ENCODE peak calls at places on chromosomes 16 and 17, in six cellular contexts. G, T, B, J, C and H are unnamed samples.

GRCh38 chr17:78359936-78360370 is at the start of gene SOCS3:
- DNase-seq in C (no peak), G (peak), T (peak), J (peak), B (peak), H (peak)

GRCh38 chr16:76931186-76931585 is 259.8 kb upstream of the MON1B start:
- DNase-seq in T (no peak), J (no peak), B (no peak), C (no peak), G (no peak), H (no peak)

GRCh38 chr17:81084691-81085419 is 49.9 kb downstream of the BAIAP2 start:
- DNase-seq in B (no peak), T (no peak), C (no peak), G (no peak), J (no peak), H (no peak)

GRCh38 chr16:65621640-65622039 is 499.8 kb upstream of the CDH11 start:
- DNase-seq in C (no peak), J (no peak), T (no peak), G (no peak), B (no peak), H (no peak)

GRCh38 chr17:45640141-45640850 is 143.8 kb upstream of the CRHR1 start:
- DNase-seq in T (peak), G (peak), B (peak), J (peak), C (peak), H (peak)

GRCh38 chr17:62824290-62825135 is 16.4 kb upstream of the MARCHF10 start:
- DNase-seq in T (no peak), G (no peak), B (no peak), C (no peak), J (peak), H (peak)

GRCh38 chr16:58366247-58367031 is 25.8 kb upstream of the GINS3 start:
- DNase-seq in J (peak), T (no peak), C (no peak), B (no peak), G (peak), H (no peak)

GRCh38 chr16:2042666-2043295 is 4.9 kb downstream of the NTHL1 start:
- DNase-seq in B (no peak), J (no peak), G (peak), C (no peak), T (no peak), H (no peak)

GRCh38 chr16:64468515-64469090 is 653.3 kb downstream of the CDH11 start:
- DNase-seq in G (no peak), B (no peak), J (no peak), T (peak), C (no peak), H (no peak)

GRCh38 chr16:4519274-4520058 is 19.1 kb downstream of the CDIP1 start:
- DNase-seq in T (no peak), J (no peak), B (no peak), G (no peak), C (no peak), H (no peak)

GRCh38 chr17:60156746-60157145 is 7.0 kb downstream of the CA4 start:
- DNase-seq in B (no peak), T (peak), G (no peak), J (no peak), C (no peak), H (no peak)

GRCh38 chr16:4613636-4614570 is 785 bp downstream of the UBALD1 start:
- DNase-seq in J (peak), G (no peak), B (peak), C (no peak), T (peak), H (no peak)

GRCh38 chr17:20991276-20992037 is 51.4 kb downstream of the USP22 start:
- DNase-seq in C (no peak), G (no peak), J (no peak), B (no peak), T (no peak), H (no peak)

GRCh38 chr16:57013268-57013667 is 23.9 kb downstream of the NLRC5 start:
- DNase-seq in T (no peak), G (no peak), C (no peak), J (no peak), B (no peak), H (no peak)

GRCh38 chr16:45454-45853 is 8.0 kb downstream of the POLR3K start:
- DNase-seq in T (no peak), B (no peak), G (no peak), C (no peak), J (peak), H (no peak)

GRCh38 chr16:12177643-12178042 is 201.1 kb downstream of the SNX29 start:
- DNase-seq in G (no peak), B (no peak), J (no peak), T (no peak), C (no peak), H (no peak)

GRCh38 chr17:82213251-82214011 is 789 bp upstream of the CCDC57 start:
- DNase-seq in B (no peak), T (peak), J (peak), G (peak), C (no peak), H (no peak)

GRCh38 chr17:4986403-4986802 is 1.1 kb downstream of the CAMTA2 start:
- DNase-seq in G (no peak), C (no peak), J (no peak), B (no peak), T (no peak), H (no peak)

GRCh38 chr17:20173091-20173490 is 163.9 kb downstream of the SPECC1 start:
- DNase-seq in B (no peak), C (no peak), J (peak), T (no peak), G (no peak), H (no peak)

GRCh38 chr17:50487213-50488096 is 8.8 kb downstream of the RSAD1 start:
- DNase-seq in G (no peak), J (no peak), C (no peak), T (no peak), B (no peak), H (no peak)

GRCh38 chr17:45038771-45039634 is 12.4 kb downstream of the DCAKD start:
- DNase-seq in T (no peak), G (no peak), J (no peak), C (no peak), B (no peak), H (no peak)

GRCh38 chr17:45243750-45244149 is 18.1 kb downstream of the SPATA32 start:
- DNase-seq in G (no peak), B (no peak), T (no peak), J (no peak), C (no peak), H (no peak)

GRCh38 chr17:50495918-50496317 is 12.3 kb upstream of the MYCBPAP start:
- DNase-seq in J (no peak), B (no peak), C (no peak), G (no peak), T (no peak), H (no peak)

GRCh38 chr16:87543436-87544191 is 50.8 kb upstream of the ZCCHC14 start:
- DNase-seq in B (peak), C (no peak), J (no peak), G (no peak), T (no peak), H (no peak)

GRCh38 chr16:1920727-1921155 is 2.5 kb upstream of the HS3ST6 start:
- DNase-seq in J (no peak), B (no peak), G (peak), C (no peak), T (peak), H (no peak)

GRCh38 chr17:1736348-1737281 is 6.1 kb upstream of the SERPINF2 start:
- DNase-seq in J (peak), B (peak), G (peak), C (no peak), T (peak), H (no peak)
- TF ChIP-seq GABPA in J (peak), B (no peak), G (no peak), C (no peak), T (no peak), H (no peak)

GRCh38 chr16:61820398-61820797 is 215.8 kb downstream of the CDH8 start:
- DNase-seq in T (no peak), B (no peak), G (no peak), C (no peak), J (no peak), H (no peak)
- TF ChIP-seq GABPA in T (no peak), B (no peak), G (no peak), C (no peak), J (no peak), H (no peak)

GRCh38 chr16:66695935-66696668 is 441 bp downstream of the CMTM4 start:
- DNase-seq in J (no peak), T (no peak), C (no peak), G (peak), B (no peak), H (peak)
- TF ChIP-seq GABPA in J (no peak), T (no peak), C (no peak), G (no peak), B (no peak), H (no peak)

GRCh38 chr17:11388061-11388460 is 147.0 kb downstream of the SHISA6 start:
- DNase-seq in J (no peak), G (peak), T (no peak), B (no peak), C (no peak), H (no peak)

GRCh38 chr17:11389583-11389982 is 148.6 kb downstream of the SHISA6 start:
- DNase-seq in J (no peak), C (no peak), T (no peak), G (no peak), B (no peak), H (no peak)

DNA sequence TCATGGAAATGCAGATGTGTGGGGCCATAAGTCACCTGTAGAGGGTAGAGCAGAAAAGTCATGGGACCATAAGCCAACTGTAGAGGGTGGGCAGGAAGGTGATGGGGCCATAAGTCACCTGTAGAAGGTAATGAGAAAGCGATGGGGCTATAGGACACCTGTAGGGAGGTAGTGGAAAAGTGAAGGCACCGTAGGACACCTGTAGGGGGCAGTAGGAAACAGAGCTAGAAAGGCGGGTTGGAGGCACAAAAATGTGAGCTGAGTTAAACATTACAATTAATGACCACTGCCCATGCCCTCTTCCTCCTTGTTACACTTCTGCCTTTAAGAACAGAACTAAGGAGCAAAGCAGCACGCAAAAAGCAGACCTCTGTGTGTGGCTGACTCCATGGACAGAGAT is 150.1 kb downstream of the SHISA6 start:
- DNase-seq in J (peak), G (no peak), B (no peak), C (no peak), T (peak), H (no peak)
- TF ChIP-seq GABPA in J (no peak), G (no peak), B (no peak), C (no peak), T (no peak), H (no peak)

DNA sequence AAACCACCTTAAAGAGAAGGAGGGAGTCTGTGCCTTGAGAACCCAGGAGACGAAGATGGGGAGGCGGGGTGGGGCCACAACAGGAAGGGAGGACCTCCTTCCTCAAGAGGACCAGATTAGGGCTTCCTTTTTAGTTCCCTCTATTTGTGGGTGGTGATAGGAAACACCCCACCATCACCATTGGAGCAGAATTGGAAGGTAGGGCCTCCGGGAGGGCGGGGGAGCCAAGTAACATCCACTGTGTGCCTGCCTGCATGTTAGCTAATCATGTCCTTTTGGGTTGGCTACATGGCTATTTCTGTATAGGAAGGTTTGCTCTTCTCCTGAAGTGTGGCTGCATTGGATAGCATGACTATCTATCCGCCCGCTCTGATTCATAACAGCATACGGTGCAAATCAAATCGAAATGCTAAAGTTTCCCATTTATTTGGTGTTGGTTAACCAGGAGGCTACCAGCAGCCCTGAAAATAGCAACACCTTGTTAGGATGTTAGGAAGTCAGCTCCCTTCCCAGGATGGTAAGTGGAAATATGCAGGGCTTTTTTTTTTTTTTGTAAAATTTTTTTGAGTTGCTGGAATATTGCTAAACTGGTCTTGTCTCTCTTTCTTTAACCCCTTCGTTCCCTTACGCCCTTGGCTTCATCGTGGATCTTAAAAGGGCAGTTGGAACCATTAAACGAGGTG is 4.2 kb downstream of the SYT17 start:
- DNase-seq in J (no peak), T (no peak), C (no peak), G (no peak), B (no peak), H (no peak)
- TF ChIP-seq GABPA in J (no peak), T (no peak), C (no peak), G (no peak), B (no peak), H (no peak)

DNA sequence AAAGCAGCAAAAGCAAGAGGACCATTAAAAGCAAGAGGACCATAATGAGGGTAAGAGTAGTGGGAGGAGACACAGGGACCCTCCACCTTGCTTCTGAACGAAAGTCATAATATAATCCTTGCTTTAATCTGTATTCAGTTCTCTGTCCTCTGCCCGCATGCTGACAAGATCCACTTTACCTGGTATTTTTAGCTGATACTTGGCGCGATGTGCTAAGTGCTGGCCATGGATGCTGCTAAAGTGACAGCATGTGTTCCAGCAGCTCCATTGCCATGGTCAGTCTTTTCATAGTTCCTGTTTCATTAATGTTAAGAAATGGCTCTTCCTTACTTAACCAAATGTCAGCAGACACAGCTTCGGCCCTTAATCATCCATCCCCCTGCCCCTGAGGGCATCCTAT is 86.8 kb downstream of the CA10 start:
- DNase-seq in B (no peak), J (no peak), T (no peak), G (no peak), C (no peak), H (no peak)
- TF ChIP-seq GABPA in B (no peak), J (no peak), T (no peak), G (no peak), C (no peak), H (no peak)

DNA sequence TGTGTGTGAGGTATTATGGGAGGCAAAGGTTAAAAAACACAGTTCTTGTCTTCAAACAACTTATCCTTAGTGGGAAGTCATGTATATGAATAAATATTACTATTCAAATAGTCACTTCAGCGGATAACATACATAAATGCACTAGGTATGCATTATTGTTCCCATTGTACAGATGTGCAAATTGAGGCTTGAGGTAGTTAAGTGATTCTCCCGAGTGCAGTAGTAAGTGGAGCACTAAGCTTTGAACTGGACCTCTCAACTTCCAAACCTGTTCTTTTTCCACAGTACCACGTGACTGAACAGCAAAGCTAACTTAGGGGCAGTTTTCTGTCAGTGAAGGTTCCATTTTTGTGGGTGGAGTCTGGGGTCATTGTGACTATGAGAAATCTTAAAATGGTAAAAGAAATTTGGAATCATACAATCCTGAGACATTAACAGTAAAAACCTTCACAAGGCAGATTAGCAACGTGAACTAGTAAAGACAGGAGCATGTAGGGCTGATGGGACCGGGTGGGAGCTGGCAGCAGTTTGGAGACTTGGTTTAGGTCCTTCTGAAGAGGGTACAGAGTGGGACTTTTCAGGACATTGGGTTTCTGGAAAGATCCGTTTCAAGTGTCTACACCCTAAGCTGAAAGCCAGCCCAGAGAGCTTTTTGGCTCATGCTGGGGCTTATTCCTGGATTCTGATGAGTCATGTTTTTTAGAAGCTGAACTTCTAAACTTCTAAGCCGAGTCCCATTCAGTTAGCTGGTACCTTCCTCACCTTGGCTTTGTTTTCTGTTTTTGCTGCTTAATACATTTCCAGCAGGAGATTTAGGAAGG is 204.9 kb downstream of the PRKCA start:
- DNase-seq in J (peak), B (no peak), C (no peak), T (no peak), G (peak), H (no peak)
- TF ChIP-seq GABPA in J (no peak), B (no peak), C (no peak), T (no peak), G (no peak), H (no peak)